ENCODE peak calls at places on chromosomes 11 and 22, in eight cellular contexts. W, N, M, H, A, E, Z and I are unnamed samples.
A peak's percentile ranks its signal among the peaks of the same experiment; 100 is the strongest.

GRCh38 chr22:44941176-44941575 is 68.6 kb downstream of the PHF21B start:
- DNase-seq in W (no peak), N (no peak), M (no peak), H (no peak), A (no peak), E (no peak), Z (no peak), I (no peak)

GRCh38 chr22:47006433-47006832 is 244.0 kb downstream of the TBC1D22A start:
- DNase-seq in W (no peak), N (no peak), M (no peak), H (no peak), A (no peak), E (no peak), Z (no peak), I (no peak)

GRCh38 chr22:50674127-50674493 is 1.5 kb downstream of the SHANK3 start:
- DNase-seq in W (no peak), N (peak; percentile 45), M (no peak), H (no peak), A (no peak), E (no peak), Z (no peak), I (no peak)

GRCh38 chr22:31818481-31819392 is 64.9 kb downstream of the DEPDC5 start:
- DNase-seq in W (no peak), N (no peak), M (no peak), H (no peak), A (no peak), E (no peak), Z (no peak), I (no peak)

GRCh38 chr11:103897156-103897555 is 139.3 kb upstream of the DDI1 start:
- DNase-seq in W (no peak), N (no peak), M (no peak), H (no peak), A (peak; percentile 75), E (no peak), Z (no peak), I (no peak)

GRCh38 chr11:109993786-109994185 is 99.4 kb upstream of the ZC3H12C start:
- DNase-seq in W (no peak), N (no peak), M (no peak), H (no peak), A (no peak), E (no peak), Z (no peak), I (no peak)

GRCh38 chr11:14370496-14370895 is 11.5 kb upstream of the RRAS2 start:
- DNase-seq in W (no peak), N (no peak), M (no peak), H (no peak), A (no peak), E (no peak), Z (no peak), I (no peak)

GRCh38 chr11:382081-382643 is 11.8 kb upstream of the PKP3 start:
- DNase-seq in W (no peak), N (no peak), M (peak; percentile 3), H (no peak), A (no peak), E (no peak), Z (no peak), I (no peak)

GRCh38 chr11:60609632-60610031 is 89.8 kb upstream of the MS4A8 start:
- DNase-seq in W (no peak), N (no peak), M (no peak), H (no peak), A (no peak), E (no peak), Z (no peak), I (no peak)

GRCh38 chr11:120881591-120881990 is 142.3 kb upstream of the TBCEL start:
- DNase-seq in W (no peak), N (no peak), M (no peak), H (no peak), A (no peak), E (no peak), Z (no peak), I (no peak)
- H3K27ac ChIP-seq in W (no peak overlapping the region), N (no peak overlapping the region), M (no peak overlapping the region), H (no peak overlapping the region), A (no peak overlapping the region), E (no peak overlapping the region), Z (no peak overlapping the region), I (peak overlapping the region; percentile 74)

GRCh38 chr11:73384531-73384870 is 8.3 kb downstream of the RELT start:
- DNase-seq in W (no peak), N (no peak), M (no peak), H (no peak), A (peak; percentile 66), E (no peak), Z (no peak), I (no peak)
- H3K27ac ChIP-seq in W (no peak overlapping the region), N (no peak overlapping the region), M (no peak overlapping the region), H (no peak overlapping the region), A (peak overlapping the region; percentile 97), E (peak overlapping the region; percentile 81), Z (peak overlapping the region; percentile 80), I (peak overlapping the region; percentile 79)

DNA sequence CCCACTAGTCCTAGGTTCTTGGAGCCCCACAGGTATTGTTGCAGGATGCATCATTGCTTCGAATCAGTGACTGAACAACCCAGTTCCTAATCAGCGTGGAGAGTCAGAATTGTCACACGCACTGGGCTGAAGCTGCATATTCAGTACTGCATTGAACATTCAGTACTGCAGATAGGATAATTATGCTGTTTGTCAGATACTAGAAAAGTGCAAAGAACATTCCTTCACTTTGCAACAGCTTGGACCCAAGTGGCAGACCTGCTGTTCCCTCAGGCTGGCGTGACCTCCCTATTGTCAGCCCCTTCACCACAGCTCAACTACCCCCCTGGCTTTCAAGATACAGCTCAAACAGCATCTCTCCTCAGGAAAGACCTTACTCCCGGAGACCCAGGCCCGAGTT is 27.6 kb downstream of the NF2 start:
- DNase-seq in W (no peak), N (no peak), M (no peak), H (no peak), A (no peak), E (no peak), Z (no peak), I (no peak)
- H3K27ac ChIP-seq in W (no peak overlapping the region), N (no peak overlapping the region), M (no peak overlapping the region), H (no peak overlapping the region), A (no peak overlapping the region), E (no peak overlapping the region), Z (no peak overlapping the region), I (peak overlapping the region; percentile 3)

DNA sequence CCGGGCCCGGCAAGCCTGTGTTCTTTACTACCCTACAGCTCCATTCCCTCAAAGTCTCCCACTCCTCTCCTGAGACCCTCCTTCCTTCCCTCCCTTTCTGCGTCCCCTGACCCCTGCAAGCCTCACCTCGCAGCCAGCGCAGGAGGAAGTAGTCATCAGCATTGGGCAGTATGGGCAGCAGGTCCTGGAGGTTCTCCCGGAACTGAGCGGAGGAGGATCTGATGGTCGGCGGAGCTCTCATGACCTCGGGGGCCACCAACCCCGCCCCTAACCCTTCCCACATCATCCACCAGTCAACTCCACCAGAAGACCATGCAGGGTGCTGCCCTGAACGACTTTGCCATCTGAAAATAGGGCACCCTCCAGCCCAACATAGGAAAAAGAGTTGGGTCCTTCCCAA is 1.9 kb downstream of the SEC14L4 start:
- DNase-seq in W (no peak), N (no peak), M (no peak), H (no peak), A (no peak), E (no peak), Z (no peak), I (no peak)
- H3K27ac ChIP-seq in W (no peak overlapping the region), N (no peak overlapping the region), M (no peak overlapping the region), H (no peak overlapping the region), A (no peak overlapping the region), E (no peak overlapping the region), Z (no peak overlapping the region), I (no peak overlapping the region)

DNA sequence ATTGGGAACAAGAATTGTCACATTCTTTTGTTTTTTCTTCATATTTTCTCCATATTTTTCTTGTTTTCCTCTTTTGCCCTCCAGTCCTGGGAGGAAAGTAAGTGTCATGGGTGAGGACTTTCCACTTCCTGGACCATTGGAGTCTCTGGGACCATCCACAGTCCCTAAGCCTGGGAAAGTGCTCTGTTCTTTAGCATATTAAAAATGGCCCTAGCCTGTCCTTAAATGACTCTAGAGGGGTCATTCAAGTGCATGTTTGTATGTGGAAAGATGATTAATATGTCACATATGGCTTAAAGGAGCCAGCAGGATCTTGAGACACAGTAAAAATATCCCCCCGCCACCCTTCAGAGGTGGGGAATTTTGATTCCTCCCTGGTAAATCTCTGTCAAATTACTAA is 20.1 kb upstream of the SCGB1D1 start:
- DNase-seq in W (no peak), N (no peak), M (no peak), H (no peak), A (no peak), E (no peak), Z (no peak), I (no peak)
- H3K27ac ChIP-seq in W (no peak overlapping the region), N (no peak overlapping the region), M (no peak overlapping the region), H (no peak overlapping the region), A (no peak overlapping the region), E (no peak overlapping the region), Z (no peak overlapping the region), I (no peak overlapping the region)